ENCODE peak calls at places on chromosomes 2 and 18, in five cellular contexts. J, H, U, V and C are unnamed samples.

GRCh38 chr2:202530038-202530437 is 104.7 kb upstream of the FAM117B start:
- DNase-seq in V (no peak), J (no peak), U (no peak), H (no peak), C (no peak)

GRCh38 chr2:2222931-2223330 is 108.1 kb downstream of the MYT1L start:
- DNase-seq in U (no peak), H (no peak), J (no peak), V (no peak), C (no peak)

GRCh38 chr2:64792310-64792709 is 138.6 kb upstream of the SERTAD2 start:
- DNase-seq in J (no peak), V (peak; percentile 20), U (no peak), H (no peak), C (no peak)

GRCh38 chr2:103222974-103223373 is 461.1 kb downstream of the TMEM182 start:
- DNase-seq in J (no peak), V (no peak), H (no peak), U (no peak), C (no peak)

GRCh38 chr2:208256192-208256782 is 1.4 kb upstream of the IDH1 start:
- DNase-seq in J (no peak), V (no peak), H (no peak), U (no peak), C (no peak)

GRCh38 chr2:26396734-26397298 is 4.9 kb upstream of the DRC1 start:
- DNase-seq in H (no peak), V (no peak), J (no peak), U (no peak), C (no peak)

GRCh38 chr18:50154420-50154819 is 40.5 kb downstream of the MYO5B start:
- DNase-seq in J (no peak), V (no peak), U (no peak), H (no peak), C (no peak)

GRCh38 chr18:36338420-36338933 is 41.0 kb downstream of the FHOD3 start:
- DNase-seq in V (no peak), U (no peak), H (no peak), J (no peak), C (no peak)

GRCh38 chr2:155895016-155895415 is 437.5 kb downstream of the NR4A2 start:
- DNase-seq in H (no peak), J (no peak), V (no peak), U (no peak), C (no peak)

GRCh38 chr2:65232636-65233035 is 5.0 kb downstream of the ACTR2 start:
- DNase-seq in J (no peak), V (peak; percentile 77), U (no peak), H (no peak), C (no peak)

GRCh38 chr2:238601433-238602222 is 174.9 kb downstream of the ASB1 start:
- DNase-seq in V (peak; percentile 28), U (no peak), H (no peak), J (no peak), C (no peak)

GRCh38 chr2:204718607-204719006 is 173.3 kb downstream of the PARD3B start:
- DNase-seq in H (no peak), J (no peak), U (no peak), V (no peak), C (no peak)

DNA sequence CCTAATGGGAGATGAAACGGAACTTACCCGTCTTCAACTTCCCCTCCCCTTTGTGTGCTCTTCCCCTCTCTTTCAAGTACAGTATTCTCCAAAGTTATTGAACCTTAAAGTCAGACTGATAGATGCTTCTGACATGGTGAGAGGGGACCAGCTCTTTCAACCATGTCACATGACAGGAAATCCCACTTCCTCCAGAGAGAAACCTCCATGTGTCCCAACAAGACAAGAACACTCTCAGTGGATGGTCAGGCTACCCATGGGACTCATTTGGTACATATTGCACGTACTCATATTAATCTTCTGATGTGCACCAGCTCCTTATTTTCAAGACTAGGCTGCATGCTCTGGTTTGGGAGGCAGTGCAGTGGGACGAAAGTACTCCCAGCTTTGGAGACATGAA is 44.6 kb upstream of the REG3G start:
- DNase-seq in H (no peak), V (no peak), J (no peak), U (no peak), C (no peak)
- H3K4me3 ChIP-seq in H (no peak overlapping the region), V (no peak overlapping the region), J (no peak overlapping the region), U (no peak overlapping the region), C (no peak overlapping the region)

DNA sequence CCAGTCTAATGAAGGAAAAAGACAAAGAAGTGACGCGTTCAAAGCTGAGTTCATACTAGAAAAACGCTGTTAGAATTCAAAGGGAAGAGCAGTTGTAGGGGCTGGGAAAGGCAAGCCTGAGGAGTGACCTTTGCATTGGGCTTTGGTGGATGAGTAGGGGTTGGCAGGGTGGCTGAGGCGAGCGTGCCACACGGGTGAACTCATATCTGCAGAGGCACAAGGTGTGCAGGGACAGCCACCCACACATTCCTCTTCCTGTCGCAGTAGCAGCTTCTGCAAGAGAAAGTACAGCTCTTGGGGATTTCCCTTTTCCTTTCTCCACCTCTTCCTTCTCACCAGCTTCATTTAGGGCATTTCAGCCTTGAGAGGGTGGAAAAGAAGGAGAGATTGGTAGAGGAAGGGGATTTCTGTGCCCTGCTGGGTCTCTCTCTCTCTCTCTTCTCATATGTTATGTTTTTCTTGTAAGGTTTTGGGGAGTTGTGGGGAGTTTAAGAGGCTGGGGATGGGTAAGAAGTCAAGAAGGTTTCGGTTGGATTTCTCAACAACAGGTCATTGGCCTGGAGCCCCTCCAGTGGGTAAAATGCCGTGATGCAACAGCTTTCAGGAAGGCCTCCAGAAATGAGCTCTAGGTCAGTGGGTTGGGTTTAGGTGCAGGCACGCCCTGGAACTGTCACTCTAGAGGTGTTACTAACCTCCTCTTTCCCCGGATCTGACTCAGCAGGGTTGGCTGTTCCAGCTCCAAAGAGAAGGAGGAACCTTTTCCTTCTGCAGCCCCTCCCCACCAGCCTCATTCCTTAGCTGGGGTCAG is 40.1 kb downstream of the ODC1 start:
- DNase-seq in H (peak; percentile 71), V (peak; percentile 34), J (peak; percentile 92), U (peak; percentile 96), C (no peak)
- H3K27ac ChIP-seq in H (peak overlapping the region; percentile 75), V (no peak overlapping the region), J (peak overlapping the region; percentile 61), U (peak overlapping the region; percentile 89), C (no peak overlapping the region)

GRCh38 chr2:191703079-191703725 is 25.3 kb downstream of the NABP1 start:
- DNase-seq in U (no peak), H (no peak), J (no peak), V (no peak), C (no peak)

GRCh38 chr2:191696960-191697359 is 19.0 kb downstream of the NABP1 start:
- DNase-seq in V (no peak), H (no peak), J (no peak), U (no peak), C (no peak)

GRCh38 chr2:191696001-191696400 is 18.1 kb downstream of the NABP1 start:
- DNase-seq in H (no peak), J (peak; percentile 79), U (peak; percentile 34), V (peak; percentile 97), C (peak; percentile 77)

GRCh38 chr2:191701696-191702095 is 23.8 kb downstream of the NABP1 start:
- DNase-seq in H (no peak), J (no peak), V (no peak), U (no peak), C (no peak)

GRCh38 chr2:191699341-191699945 is 21.5 kb downstream of the NABP1 start:
- DNase-seq in H (no peak), J (no peak), V (no peak), U (no peak), C (no peak)
- TF ChIP-seq POLR2A in H (no peak), J (no peak), V (peak; percentile 43), U (no peak), C (no peak)

GRCh38 chr2:120720746-120721145 is 14.9 kb upstream of the GLI2 start:
- DNase-seq in U (no peak), J (no peak), H (no peak), V (no peak), C (no peak)

GRCh38 chr2:120722211-120722602 is 13.5 kb upstream of the GLI2 start:
- DNase-seq in H (no peak), V (no peak), J (no peak), U (no peak), C (no peak)

GRCh38 chr2:120719471-120719870 is 16.2 kb upstream of the GLI2 start:
- DNase-seq in U (no peak), V (no peak), H (no peak), J (no peak), C (no peak)

GRCh38 chr2:120720176-120720575 is 15.5 kb upstream of the GLI2 start:
- DNase-seq in V (no peak), H (no peak), J (no peak), U (no peak), C (no peak)

DNA sequence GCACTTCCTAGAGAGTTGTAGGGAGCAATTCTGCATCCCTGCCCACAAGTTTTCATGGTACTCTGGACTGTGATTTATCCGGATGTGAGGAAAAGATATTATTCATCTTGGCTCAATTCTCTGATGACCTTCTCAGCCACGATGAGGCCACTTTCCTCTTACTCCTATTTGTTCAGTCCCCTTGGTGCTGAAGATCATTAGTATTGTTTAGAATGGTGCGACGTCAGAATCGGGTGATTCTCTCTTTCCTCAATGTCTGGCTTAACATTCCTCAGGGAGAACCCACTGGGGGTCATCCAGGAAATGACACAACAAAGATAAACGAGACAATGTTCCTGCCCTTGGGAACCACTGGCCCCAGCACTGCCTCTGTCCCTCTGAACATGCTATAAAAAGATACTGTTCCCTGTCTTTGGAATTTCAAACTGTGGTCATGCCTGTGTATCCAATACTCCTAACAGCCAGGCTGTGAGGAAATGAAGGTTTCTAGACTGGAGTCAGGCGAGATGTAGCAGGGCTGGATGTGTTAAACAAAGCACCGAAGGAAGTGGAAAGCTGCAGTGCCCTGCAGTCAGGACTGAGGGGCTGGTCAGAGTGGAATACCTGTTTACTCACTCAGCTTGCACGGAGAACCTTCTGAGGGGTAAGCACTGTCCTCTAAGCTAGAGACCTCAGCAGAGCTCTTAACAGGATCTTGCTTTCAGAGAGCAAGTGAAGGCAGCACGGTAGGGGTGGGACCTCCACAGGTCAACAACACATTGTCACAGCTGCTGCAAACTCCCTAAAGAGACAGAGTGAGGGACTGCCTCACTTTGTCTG is 12.9 kb upstream of the GLI2 start:
- DNase-seq in H (no peak), U (no peak), V (peak; percentile 90), J (peak; percentile 30), C (no peak)
- H3K4me3 ChIP-seq in H (no peak overlapping the region), U (no peak overlapping the region), V (no peak overlapping the region), J (no peak overlapping the region), C (no peak overlapping the region)

DNA sequence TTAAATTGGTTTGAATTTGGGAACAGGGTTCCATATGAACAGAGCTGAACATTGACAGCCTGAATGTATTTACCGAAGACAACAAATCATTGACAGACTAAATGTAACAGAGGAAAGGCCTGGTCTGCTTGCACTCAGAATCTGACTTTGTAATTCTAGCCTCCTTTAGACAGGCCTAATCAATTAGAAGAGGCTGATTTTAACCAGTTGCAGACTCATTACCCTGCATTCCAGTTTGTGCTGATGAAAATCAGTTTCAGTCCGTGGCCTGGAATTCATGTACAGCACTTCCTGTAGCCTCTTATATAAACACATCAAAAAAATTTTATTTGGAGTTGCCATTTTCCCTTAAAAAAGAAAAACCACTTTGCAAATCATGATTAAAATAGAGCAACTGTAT is 93.1 kb upstream of the ZFP36L2 start:
- DNase-seq in V (peak; percentile 27), J (no peak), H (no peak), U (no peak), C (no peak)
- H3K27ac ChIP-seq in V (peak overlapping the region; percentile 52), J (no peak overlapping the region), H (no peak overlapping the region), U (no peak overlapping the region), C (no peak overlapping the region)